ENCODE peak calls at places on chromosomes 4 and X, in five cellular contexts. One of them, this sample, is unnamed.

GRCh38 chr4:125689839-125690238 is 375.1 kb downstream of the FAT4 start:
- DNase-seq in HCT116: no peak
- DNase-seq in fibroblast of lung: no peak
- DNase-seq in GM23338: no peak
- DNase-seq in PC-3: no peak
- DNase-seq in this sample: no peak

GRCh38 chr4:36128689-36129088 is 115.6 kb downstream of the ARAP2 start:
- DNase-seq in HCT116: no peak
- DNase-seq in fibroblast of lung: peak; percentile 69
- DNase-seq in GM23338: peak; percentile 15
- DNase-seq in PC-3: no peak
- DNase-seq in this sample: no peak

GRCh38 chr4:51853027-51853682 is 10.2 kb downstream of the DCUN1D4 start:
- DNase-seq in HCT116: no peak
- DNase-seq in fibroblast of lung: no peak
- DNase-seq in GM23338: peak; percentile 42
- DNase-seq in PC-3: no peak
- DNase-seq in this sample: no peak

GRCh38 chr4:147843162-147843561 is 111.3 kb downstream of the ARHGAP10 start:
- DNase-seq in HCT116: peak; percentile 47
- DNase-seq in fibroblast of lung: no peak
- DNase-seq in GM23338: peak; percentile 50
- DNase-seq in PC-3: peak; percentile 52
- DNase-seq in this sample: peak; percentile 38

GRCh38 chrX:72137846-72138455 is 6.2 kb upstream of the RTL5 start:
- DNase-seq in HCT116: no peak
- DNase-seq in fibroblast of lung: no peak
- DNase-seq in GM23338: no peak
- DNase-seq in PC-3: no peak
- DNase-seq in this sample: no peak

GRCh38 chr4:5870701-5871100 is 22.2 kb downstream of the CRMP1 start:
- DNase-seq in HCT116: no peak
- DNase-seq in fibroblast of lung: no peak
- DNase-seq in GM23338: no peak
- DNase-seq in PC-3: no peak
- DNase-seq in this sample: no peak

GRCh38 chrX:134173541-134174272 is 63.3 kb upstream of the CCDC160 start:
- DNase-seq in HCT116: no peak
- DNase-seq in fibroblast of lung: no peak
- DNase-seq in GM23338: peak; percentile 79
- DNase-seq in PC-3: no peak
- DNase-seq in this sample: no peak

GRCh38 chr4:178198691-178199090 is 756.5 kb upstream of the AGA start:
- DNase-seq in HCT116: no peak
- DNase-seq in fibroblast of lung: peak; percentile 40
- DNase-seq in GM23338: no peak
- DNase-seq in PC-3: no peak
- DNase-seq in this sample: no peak

GRCh38 chr4:8282742-8283141 is 13.2 kb downstream of the HTRA3 start:
- DNase-seq in HCT116: no peak
- DNase-seq in fibroblast of lung: no peak
- DNase-seq in GM23338: no peak
- DNase-seq in PC-3: no peak
- DNase-seq in this sample: no peak

GRCh38 chrX:111338095-111338698 is 67.9 kb upstream of the CAPN6 start:
- DNase-seq in HCT116: no peak
- DNase-seq in fibroblast of lung: no peak
- DNase-seq in GM23338: no peak
- DNase-seq in PC-3: no peak
- DNase-seq in this sample: no peak

GRCh38 chr4:139817657-139818452 is 152.2 kb downstream of the MGST2 start:
- DNase-seq in HCT116: no peak
- DNase-seq in fibroblast of lung: no peak
- DNase-seq in GM23338: no peak
- DNase-seq in PC-3: no peak
- DNase-seq in this sample: no peak

GRCh38 chr4:28709821-28710330 is 1849.2 kb downstream of the STIM2 start:
- DNase-seq in HCT116: no peak
- DNase-seq in fibroblast of lung: peak; percentile 42
- DNase-seq in GM23338: no peak
- DNase-seq in PC-3: peak; percentile 54
- DNase-seq in this sample: no peak

GRCh38 chrX:13797512-13797911 is 19.4 kb downstream of the GPM6B start:
- DNase-seq in HCT116: no peak
- DNase-seq in fibroblast of lung: no peak
- DNase-seq in GM23338: no peak
- DNase-seq in PC-3: no peak
- DNase-seq in this sample: no peak

GRCh38 chrX:50707955-50708694 is 105.9 kb downstream of the SHROOM4 start:
- DNase-seq in HCT116: no peak
- DNase-seq in fibroblast of lung: no peak
- DNase-seq in GM23338: no peak
- DNase-seq in PC-3: no peak
- DNase-seq in this sample: no peak

GRCh38 chr4:57424231-57424897 is 314.2 kb upstream of the IGFBP7 start:
- DNase-seq in HCT116: no peak
- DNase-seq in fibroblast of lung: peak; percentile 59
- DNase-seq in GM23338: no peak
- DNase-seq in PC-3: peak; percentile 97
- DNase-seq in this sample: no peak

GRCh38 chrX:9562851-9563250 is 98.0 kb downstream of the TBL1X start:
- DNase-seq in HCT116: no peak
- DNase-seq in fibroblast of lung: peak; percentile 87
- DNase-seq in GM23338: no peak
- DNase-seq in PC-3: peak; percentile 56
- DNase-seq in this sample: no peak

GRCh38 chr4:168877779-168878491 is 132.1 kb downstream of the CBR4 start:
- DNase-seq in HCT116: no peak
- DNase-seq in fibroblast of lung: peak; percentile 39
- DNase-seq in GM23338: peak; percentile 77
- DNase-seq in PC-3: no peak
- DNase-seq in this sample: no peak

GRCh38 chr4:16636911-16637630 is 261.4 kb downstream of the LDB2 start:
- DNase-seq in HCT116: no peak
- DNase-seq in fibroblast of lung: no peak
- DNase-seq in GM23338: no peak
- DNase-seq in PC-3: no peak
- DNase-seq in this sample: no peak

GRCh38 chr4:91984466-91984865 is 319.3 kb upstream of the GRID2 start:
- DNase-seq in HCT116: no peak
- DNase-seq in fibroblast of lung: no peak
- DNase-seq in GM23338: no peak
- DNase-seq in PC-3: peak; percentile 46
- DNase-seq in this sample: no peak

GRCh38 chr4:106495498-106495897 is 126.9 kb upstream of the GIMD1 start:
- DNase-seq in HCT116: no peak
- DNase-seq in fibroblast of lung: no peak
- DNase-seq in GM23338: no peak
- DNase-seq in PC-3: no peak
- DNase-seq in this sample: no peak

GRCh38 chr4:5710065-5710961 is 688 bp upstream of the EVC start:
- DNase-seq in HCT116: no peak
- DNase-seq in fibroblast of lung: peak; percentile 48
- DNase-seq in GM23338: peak; percentile 59
- DNase-seq in PC-3: peak; percentile 20
- DNase-seq in this sample: peak; percentile 36

GRCh38 chr4:4386736-4387392 is at the start of gene NSG1:
- DNase-seq in HCT116: no peak
- DNase-seq in fibroblast of lung: no peak
- DNase-seq in GM23338: peak; percentile 42
- DNase-seq in PC-3: no peak
- DNase-seq in this sample: no peak

DNA sequence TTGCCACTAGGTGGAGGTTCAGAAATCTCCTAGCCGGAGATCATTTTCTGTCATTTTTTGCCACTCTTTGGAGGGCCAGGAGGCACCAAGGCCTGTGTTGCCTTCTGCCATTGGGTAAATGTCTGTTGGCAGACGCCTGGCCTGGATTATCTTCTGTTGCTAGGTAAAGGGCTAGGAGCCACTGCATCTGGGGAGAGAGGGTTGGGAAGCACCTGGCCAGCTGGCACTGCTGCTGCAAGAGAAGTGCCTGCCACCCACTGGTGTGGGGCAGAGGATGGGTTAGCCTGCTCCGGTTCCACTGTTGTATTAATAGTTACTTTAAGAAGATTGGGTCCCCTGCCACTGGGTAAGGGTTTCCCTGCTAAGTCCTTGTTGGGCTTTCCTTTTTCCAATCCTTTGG is 58.1 kb downstream of the AWAT2 start:
- DNase-seq in HCT116: no peak
- DNase-seq in fibroblast of lung: no peak
- DNase-seq in GM23338: no peak
- DNase-seq in PC-3: no peak
- DNase-seq in this sample: no peak
- H3K27me3 ChIP-seq in HCT116: no peaks in the 10 kb centered on the region
- H3K27me3 ChIP-seq in fibroblast of lung: no peaks in the 10 kb centered on the region
- H3K27me3 ChIP-seq in GM23338: no peaks in the 10 kb centered on the region
- H3K27me3 ChIP-seq in PC-3: no peaks in the 10 kb centered on the region
- H3K27me3 ChIP-seq in this sample: no peaks in the 10 kb centered on the region

GRCh38 chrX:119887721-119888425 is 7.8 kb upstream of the AKAP14 start:
- DNase-seq in HCT116: peak; percentile 44
- DNase-seq in fibroblast of lung: peak; percentile 49
- DNase-seq in GM23338: peak; percentile 89
- DNase-seq in PC-3: peak; percentile 81
- DNase-seq in this sample: no peak
- H3K4me3 ChIP-seq in HCT116: peak overlapping the region; percentile 60
- H3K4me3 ChIP-seq in fibroblast of lung: peak overlapping the region; percentile 24
- H3K4me3 ChIP-seq in GM23338: peak overlapping the region; percentile 69
- H3K4me3 ChIP-seq in PC-3: peak overlapping the region; percentile 76
- H3K4me3 ChIP-seq in this sample: no peak overlapping the region

DNA sequence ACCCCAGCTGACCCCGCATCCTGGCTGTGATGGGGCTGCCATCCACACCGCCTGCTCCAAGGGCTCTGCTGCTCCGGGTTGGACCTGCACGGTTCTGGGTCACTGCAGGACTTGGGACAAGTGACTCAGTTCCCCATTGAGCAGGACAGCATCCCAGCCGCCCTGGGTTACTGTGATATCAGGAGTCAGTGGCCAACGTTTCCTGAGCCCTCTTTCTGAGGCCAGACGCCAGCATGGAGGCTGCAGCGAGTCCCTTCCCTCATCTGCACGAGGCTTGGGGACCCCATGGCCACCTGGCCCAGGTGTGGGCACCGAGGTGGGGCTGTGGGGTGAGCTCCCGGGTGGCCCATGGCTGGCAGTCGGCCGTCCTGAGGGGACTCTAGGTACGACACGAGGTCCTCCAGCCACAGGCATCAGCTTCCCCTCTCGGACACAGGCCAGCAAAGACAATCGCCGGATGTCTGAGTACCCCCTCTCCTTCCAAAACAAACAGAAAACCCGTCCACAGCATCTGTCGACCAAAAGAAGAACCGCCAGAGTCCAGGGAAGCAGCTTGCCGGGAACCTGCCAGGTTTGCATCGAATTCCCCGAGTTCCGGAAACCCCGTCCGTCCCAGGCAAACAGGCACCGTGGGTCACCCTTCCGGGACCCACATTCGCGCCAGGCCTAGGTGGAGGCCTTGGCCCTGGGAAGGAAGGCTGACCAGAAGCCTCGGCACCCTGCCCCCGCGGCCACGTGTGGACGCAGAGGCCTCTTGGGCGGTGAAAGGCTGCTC is 136.1 kb downstream of the FAM53A start:
- DNase-seq in HCT116: no peak
- DNase-seq in fibroblast of lung: no peak
- DNase-seq in GM23338: peak; percentile 27
- DNase-seq in PC-3: no peak
- DNase-seq in this sample: no peak
- TF ChIP-seq EZH2 in HCT116: no peak
- TF ChIP-seq EZH2 in fibroblast of lung: no peak
- TF ChIP-seq EZH2 in GM23338: no peak
- TF ChIP-seq EZH2 in PC-3: no peak
- TF ChIP-seq EZH2 in this sample: no peak

GRCh38 chr4:82901129-82901718 is 689 bp downstream of the THAP9 start:
- DNase-seq in HCT116: no peak
- DNase-seq in fibroblast of lung: no peak
- DNase-seq in GM23338: no peak
- DNase-seq in PC-3: no peak
- DNase-seq in this sample: no peak

GRCh38 chr4:82906469-82906868 is 5.9 kb downstream of the THAP9 start:
- DNase-seq in HCT116: no peak
- DNase-seq in fibroblast of lung: no peak
- DNase-seq in GM23338: no peak
- DNase-seq in PC-3: no peak
- DNase-seq in this sample: no peak

GRCh38 chr4:82905205-82905604 is 4.7 kb downstream of the THAP9 start:
- DNase-seq in HCT116: no peak
- DNase-seq in fibroblast of lung: no peak
- DNase-seq in GM23338: no peak
- DNase-seq in PC-3: peak; percentile 58
- DNase-seq in this sample: peak; percentile 68

GRCh38 chr4:82900335-82901128 is at the start of gene THAP9:
- DNase-seq in HCT116: peak; percentile 99
- DNase-seq in fibroblast of lung: peak; percentile 100
- DNase-seq in GM23338: peak; percentile 98
- DNase-seq in PC-3: peak; percentile 98
- DNase-seq in this sample: peak; percentile 100

GRCh38 chr4:82903737-82904136 is 3.2 kb downstream of the THAP9 start:
- DNase-seq in HCT116: no peak
- DNase-seq in fibroblast of lung: no peak
- DNase-seq in GM23338: no peak
- DNase-seq in PC-3: no peak
- DNase-seq in this sample: no peak
- H3K27me3 ChIP-seq in HCT116: no peaks in the 10 kb centered on the region
- H3K27me3 ChIP-seq in fibroblast of lung: no peaks in the 10 kb centered on the region
- H3K27me3 ChIP-seq in GM23338: no peaks in the 10 kb centered on the region
- H3K27me3 ChIP-seq in PC-3: no peaks in the 10 kb centered on the region
- H3K27me3 ChIP-seq in this sample: peaks cover 9% of the 10 kb centered on the region

DNA sequence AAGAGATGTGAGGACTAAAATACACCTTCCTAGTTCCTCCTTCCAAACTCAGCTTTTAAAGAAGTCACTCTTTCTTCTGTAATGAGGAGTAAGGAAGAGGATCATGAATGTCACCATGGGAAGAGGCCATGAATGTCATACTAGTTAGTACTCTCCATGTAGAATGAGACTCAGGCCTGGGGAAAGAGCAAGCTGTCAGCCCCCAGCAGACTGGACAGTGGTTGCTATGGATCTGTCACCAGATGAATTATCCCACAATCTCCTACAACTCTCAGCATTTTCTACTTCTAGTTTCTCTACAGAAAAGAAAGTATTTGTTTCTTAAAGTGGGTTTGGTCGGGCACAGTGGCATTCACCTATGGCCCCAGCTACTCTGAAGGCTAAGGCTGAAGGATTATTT is 57.1 kb upstream of the PRDM8 start:
- DNase-seq in HCT116: no peak
- DNase-seq in fibroblast of lung: no peak
- DNase-seq in GM23338: no peak
- DNase-seq in PC-3: no peak
- DNase-seq in this sample: no peak
- H3K4me3 ChIP-seq in HCT116: no peak overlapping the region
- H3K4me3 ChIP-seq in fibroblast of lung: no peak overlapping the region
- H3K4me3 ChIP-seq in GM23338: no peak overlapping the region
- H3K4me3 ChIP-seq in PC-3: no peak overlapping the region
- H3K4me3 ChIP-seq in this sample: no peak overlapping the region

This sample was measured in MM.1S.